ENCODE peak calls at places on chromosomes 2 and 18, in ten cellular contexts. H, L, T, D, Y, Q, Z, G, J and I are unnamed samples.

GRCh38 chr2:29023188-29023587 is 42.1 kb downstream of the TOGARAM2 start:
- DNase-seq in H (no peak), J (no peak), Y (no peak), T (no peak), Z (no peak), L (no peak), G (no peak), D (no peak), Q (no peak), I (no peak)

GRCh38 chr2:188042412-188042811 is 249.3 kb upstream of the GULP1 start:
- DNase-seq in D (no peak), L (no peak), Z (no peak), Q (no peak), T (no peak), H (peak; percentile 19), Y (no peak), J (no peak), G (peak; percentile 66), I (no peak)

GRCh38 chr18:12890500-12890899 is 6.5 kb upstream of the PTPN2 start:
- DNase-seq in J (no peak), Y (no peak), L (no peak), Z (no peak), G (peak; percentile 72), H (peak; percentile 57), Q (no peak), D (no peak), T (no peak), I (no peak)

GRCh38 chr2:63735931-63736820 is 105.5 kb upstream of the UGP2 start:
- DNase-seq in H (peak; percentile 70), Z (no peak), T (no peak), Q (no peak), L (no peak), Y (no peak), D (no peak), J (no peak), G (peak; percentile 68), I (no peak)

GRCh38 chr2:235168174-235168979 is 216.6 kb downstream of the SH3BP4 start:
- DNase-seq in Z (no peak), D (no peak), G (no peak), Q (no peak), L (no peak), H (no peak), Y (no peak), T (no peak), J (no peak), I (no peak)

GRCh38 chr18:3489462-3489861 is 39.5 kb downstream of the TGIF1 start:
- DNase-seq in J (no peak), Q (no peak), D (no peak), L (no peak), T (no peak), Y (no peak), H (no peak), Z (no peak), G (no peak), I (no peak)

GRCh38 chr18:63320690-63321265 is 1.2 kb upstream of the BCL2 start:
- DNase-seq in L (no peak), H (peak; percentile 53), Y (no peak), T (peak; percentile 67), Q (peak; percentile 39), Z (peak; percentile 32), J (peak; percentile 58), D (peak; percentile 44), G (no peak), I (no peak)

GRCh38 chr18:13261658-13262357 is 43.2 kb downstream of the LDLRAD4 start:
- DNase-seq in G (no peak), D (peak; percentile 34), H (no peak), Z (no peak), J (no peak), Q (no peak), Y (no peak), L (no peak), T (no peak), I (no peak)

GRCh38 chr2:145593280-145593679 is 1073.4 kb upstream of the ZEB2 start:
- DNase-seq in T (no peak), D (no peak), J (no peak), L (no peak), Y (no peak), G (no peak), Z (no peak), H (no peak), Q (no peak), I (no peak)

GRCh38 chr2:207692206-207693065 is 19.0 kb upstream of the CCNYL1 start:
- DNase-seq in Q (peak; percentile 51), L (no peak), H (peak; percentile 64), G (no peak), D (peak; percentile 40), Z (no peak), T (no peak), Y (no peak), J (peak; percentile 59), I (no peak)

GRCh38 chr2:171479154-171479814 is 43.0 kb upstream of the CYBRD1 start:
- DNase-seq in Z (no peak), G (no peak), Q (no peak), J (no peak), L (no peak), D (no peak), T (no peak), Y (no peak), H (no peak), I (no peak)

GRCh38 chr2:237213325-237214040 is 127.8 kb downstream of the COPS8 start:
- DNase-seq in L (no peak), Q (no peak), H (no peak), J (no peak), G (peak; percentile 35), D (peak; percentile 77), T (no peak), Z (peak; percentile 58), Y (no peak), I (no peak)

GRCh38 chr2:44869761-44870160 is 71.7 kb upstream of the SIX3 start:
- DNase-seq in Z (no peak), G (no peak), J (no peak), T (no peak), H (no peak), Q (no peak), L (no peak), Y (no peak), D (no peak), I (no peak)

DNA sequence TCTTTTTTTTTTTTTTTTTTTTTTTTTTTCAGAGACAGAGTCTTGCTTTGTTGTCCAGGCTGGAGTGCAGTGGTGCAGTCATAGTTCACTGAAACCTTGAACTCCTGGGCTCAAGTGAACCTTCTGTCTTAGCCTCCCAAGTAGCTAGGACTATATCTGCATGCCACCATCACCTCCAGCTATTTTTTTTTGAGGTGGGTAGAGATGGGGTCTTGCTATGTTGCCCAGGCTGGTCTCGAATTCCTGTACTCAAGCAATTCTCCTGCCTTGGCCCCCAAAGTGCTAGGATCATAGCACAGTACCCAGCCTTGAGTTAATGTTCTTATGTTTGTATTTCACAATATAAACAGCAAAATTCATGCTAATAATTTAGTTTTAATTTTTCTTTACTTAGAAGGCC is 62.9 kb upstream of the IGFBP2 start:
- DNase-seq in H (no peak), Z (no peak), D (no peak), L (no peak), T (no peak), Y (no peak), G (no peak), Q (no peak), J (no peak), I (no peak)
- TF ChIP-seq CTCF in H (no peak), Z (no peak), D (no peak), L (no peak), T (no peak), Y (no peak), G (no peak), Q (no peak), J (no peak), I (no peak)

GRCh38 chr2:97993926-97994325 is 1.8 kb downstream of the TMEM131 start:
- DNase-seq in G (no peak), Q (no peak), J (no peak), Z (no peak), L (no peak), T (no peak), H (no peak), Y (no peak), D (no peak), I (no peak)
- H3K27ac ChIP-seq in G (no peak overlapping the region), Q (no peak overlapping the region), J (no peak overlapping the region), Z (no peak overlapping the region), L (no peak overlapping the region), T (no peak overlapping the region), H (no peak overlapping the region), Y (no peak overlapping the region), D (no peak overlapping the region), I (no peak overlapping the region)

DNA sequence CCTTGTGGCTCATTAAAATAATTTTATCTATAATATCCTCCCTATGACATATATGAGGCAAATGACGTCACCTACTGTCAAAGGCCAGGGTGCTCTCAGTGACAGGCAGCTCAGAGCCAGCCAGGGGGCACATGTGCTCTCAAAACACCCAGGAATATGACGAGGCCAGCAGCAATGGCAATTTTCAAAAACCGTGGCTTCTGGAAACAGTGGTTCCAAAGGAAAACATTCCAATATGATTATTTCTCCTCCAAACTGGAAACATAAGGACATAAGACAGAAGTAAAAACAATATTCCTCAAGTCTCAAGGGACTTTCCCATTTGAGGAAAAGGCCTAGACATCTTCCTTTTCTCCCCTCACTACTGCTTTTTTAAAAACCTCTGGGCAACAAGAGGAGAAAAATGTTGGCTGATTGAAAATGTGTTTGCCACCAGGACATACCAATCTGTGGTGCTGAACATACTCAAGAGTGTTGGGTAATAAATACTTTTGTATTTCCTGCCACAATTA is 40.8 kb downstream of the RNF152 start:
- DNase-seq in Q (no peak), T (no peak), J (peak; percentile 36), Y (no peak), Z (no peak), G (peak; percentile 83), H (no peak), L (no peak), D (no peak), I (no peak)
- TF ChIP-seq CTCF in Q (no peak), T (no peak), J (peak; percentile 33), Y (no peak), Z (no peak), G (peak; percentile 31), H (no peak), L (no peak), D (no peak), I (no peak)

GRCh38 chr2:27802547-27802946 is 31.0 kb downstream of the MRPL33 start:
- DNase-seq in Y (no peak), Z (no peak), L (no peak), J (no peak), H (no peak), T (no peak), G (no peak), D (no peak), Q (no peak), I (no peak)

GRCh38 chr2:27803046-27803445 is 31.5 kb downstream of the MRPL33 start:
- DNase-seq in L (no peak), J (no peak), G (no peak), Y (no peak), D (no peak), T (no peak), Z (no peak), Q (no peak), H (no peak), I (no peak)

GRCh38 chr2:27799646-27800010 is 28.1 kb downstream of the MRPL33 start:
- DNase-seq in Q (no peak), J (no peak), D (peak; percentile 42), H (no peak), Y (no peak), L (no peak), T (no peak), Z (no peak), G (peak; percentile 84), I (no peak)

GRCh38 chr2:27798948-27799645 is 27.6 kb downstream of the MRPL33 start:
- DNase-seq in T (peak; percentile 89), G (peak; percentile 95), D (peak; percentile 84), L (no peak), Q (no peak), Z (peak; percentile 28), J (no peak), Y (peak; percentile 86), H (peak; percentile 92), I (peak; percentile 95)

GRCh38 chr2:27800856-27801255 is 29.3 kb downstream of the MRPL33 start:
- DNase-seq in H (no peak), L (no peak), Q (no peak), Y (no peak), Z (peak; percentile 28), D (peak; percentile 39), G (no peak), T (no peak), J (no peak), I (no peak)
- H3K27ac ChIP-seq in H (no peak overlapping the region), L (no peak overlapping the region), Q (no peak overlapping the region), Y (peak overlapping the region; percentile 98), Z (peak overlapping the region; percentile 94), D (peak overlapping the region; percentile 93), G (peak overlapping the region; percentile 98), T (no peak overlapping the region), J (no peak overlapping the region), I (peak overlapping the region; percentile 97)